ENCODE peak calls at places on chromosomes 11 and 22, in nine cellular contexts. One of them, this sample, is unnamed.

GRCh38 chr11:93710239-93710638 is 31.1 kb downstream of the TAF1D start:
- DNase-seq in fibroblast of lung: no peak
- DNase-seq in lower lobe of right lung: no peak
- DNase-seq in psoas muscle: no peak
- DNase-seq in tibial artery: no peak
- DNase-seq in kidney: no peak
- DNase-seq in gastrocnemius medialis: no peak
- DNase-seq in aorta: no peak
- DNase-seq in right cardiac atrium: no peak
- DNase-seq in this sample: no peak

GRCh38 chr22:19375435-19375834 is 56.1 kb downstream of the HIRA start:
- DNase-seq in fibroblast of lung: no peak
- DNase-seq in lower lobe of right lung: no peak
- DNase-seq in psoas muscle: no peak
- DNase-seq in tibial artery: no peak
- DNase-seq in kidney: no peak
- DNase-seq in gastrocnemius medialis: no peak
- DNase-seq in aorta: no peak
- DNase-seq in right cardiac atrium: no peak
- DNase-seq in this sample: no peak

GRCh38 chr11:46557684-46558151 is 36.1 kb downstream of the AMBRA1 start:
- DNase-seq in fibroblast of lung: peak; percentile 53
- DNase-seq in lower lobe of right lung: no peak
- DNase-seq in psoas muscle: no peak
- DNase-seq in tibial artery: no peak
- DNase-seq in kidney: no peak
- DNase-seq in gastrocnemius medialis: no peak
- DNase-seq in aorta: no peak
- DNase-seq in right cardiac atrium: no peak
- DNase-seq in this sample: no peak

GRCh38 chr22:47484960-47485571 is 722.6 kb downstream of the TBC1D22A start:
- DNase-seq in fibroblast of lung: no peak
- DNase-seq in lower lobe of right lung: no peak
- DNase-seq in psoas muscle: no peak
- DNase-seq in tibial artery: no peak
- DNase-seq in kidney: no peak
- DNase-seq in gastrocnemius medialis: no peak
- DNase-seq in aorta: no peak
- DNase-seq in right cardiac atrium: no peak
- DNase-seq in this sample: no peak

GRCh38 chr11:7245341-7245740 is 6.4 kb upstream of the SYT9 start:
- DNase-seq in fibroblast of lung: no peak
- DNase-seq in lower lobe of right lung: no peak
- DNase-seq in psoas muscle: no peak
- DNase-seq in tibial artery: no peak
- DNase-seq in kidney: no peak
- DNase-seq in gastrocnemius medialis: no peak
- DNase-seq in aorta: no peak
- DNase-seq in right cardiac atrium: no peak
- DNase-seq in this sample: no peak

GRCh38 chr22:28896611-28897010 is 13.2 kb downstream of the ZNRF3 start:
- DNase-seq in fibroblast of lung: no peak
- DNase-seq in lower lobe of right lung: no peak
- DNase-seq in psoas muscle: no peak
- DNase-seq in tibial artery: no peak
- DNase-seq in kidney: no peak
- DNase-seq in gastrocnemius medialis: no peak
- DNase-seq in aorta: no peak
- DNase-seq in right cardiac atrium: no peak
- DNase-seq in this sample: no peak

GRCh38 chr11:46272816-46273427 is 4.5 kb upstream of the CREB3L1 start:
- DNase-seq in fibroblast of lung: peak; percentile 83
- DNase-seq in lower lobe of right lung: peak; percentile 72
- DNase-seq in psoas muscle: peak; percentile 77
- DNase-seq in tibial artery: peak; percentile 81
- DNase-seq in kidney: no peak
- DNase-seq in gastrocnemius medialis: no peak
- DNase-seq in aorta: peak; percentile 82
- DNase-seq in right cardiac atrium: peak; percentile 79
- DNase-seq in this sample: peak; percentile 61

GRCh38 chr22:27170491-27170890 is 513.1 kb downstream of the MIAT start:
- DNase-seq in fibroblast of lung: peak; percentile 83
- DNase-seq in lower lobe of right lung: no peak
- DNase-seq in psoas muscle: peak; percentile 44
- DNase-seq in tibial artery: peak; percentile 92
- DNase-seq in kidney: no peak
- DNase-seq in gastrocnemius medialis: no peak
- DNase-seq in aorta: peak; percentile 90
- DNase-seq in right cardiac atrium: peak; percentile 26
- DNase-seq in this sample: no peak

GRCh38 chr22:31829505-31829904 is 75.7 kb downstream of the DEPDC5 start:
- DNase-seq in fibroblast of lung: peak; percentile 95
- DNase-seq in lower lobe of right lung: no peak
- DNase-seq in psoas muscle: no peak
- DNase-seq in tibial artery: no peak
- DNase-seq in kidney: no peak
- DNase-seq in gastrocnemius medialis: peak; percentile 22
- DNase-seq in aorta: no peak
- DNase-seq in right cardiac atrium: no peak
- DNase-seq in this sample: no peak

GRCh38 chr22:25682071-25682470 is 59.9 kb upstream of the MYO18B start:
- DNase-seq in fibroblast of lung: no peak
- DNase-seq in lower lobe of right lung: no peak
- DNase-seq in psoas muscle: no peak
- DNase-seq in tibial artery: no peak
- DNase-seq in kidney: no peak
- DNase-seq in gastrocnemius medialis: no peak
- DNase-seq in aorta: no peak
- DNase-seq in right cardiac atrium: no peak
- DNase-seq in this sample: no peak

GRCh38 chr22:38461414-38462081 is 6.3 kb upstream of the KDELR3 start:
- DNase-seq in fibroblast of lung: peak; percentile 86
- DNase-seq in lower lobe of right lung: peak; percentile 87
- DNase-seq in psoas muscle: peak; percentile 88
- DNase-seq in tibial artery: peak; percentile 84
- DNase-seq in kidney: peak; percentile 93
- DNase-seq in gastrocnemius medialis: peak; percentile 42
- DNase-seq in aorta: peak; percentile 88
- DNase-seq in right cardiac atrium: peak; percentile 86
- DNase-seq in this sample: peak; percentile 90

GRCh38 chr22:41305646-41306045 is 4.3 kb downstream of the ZC3H7B start:
- DNase-seq in fibroblast of lung: peak; percentile 73
- DNase-seq in lower lobe of right lung: no peak
- DNase-seq in psoas muscle: peak; percentile 75
- DNase-seq in tibial artery: no peak
- DNase-seq in kidney: no peak
- DNase-seq in gastrocnemius medialis: peak; percentile 45
- DNase-seq in aorta: no peak
- DNase-seq in right cardiac atrium: no peak
- DNase-seq in this sample: no peak

GRCh38 chr11:61332823-61333637 is at the start of the genes DDB1 and TKFC:
- DNase-seq in fibroblast of lung: peak; percentile 90
- DNase-seq in lower lobe of right lung: peak; percentile 97
- DNase-seq in psoas muscle: peak; percentile 98
- DNase-seq in tibial artery: peak; percentile 98
- DNase-seq in kidney: peak; percentile 99
- DNase-seq in gastrocnemius medialis: peak; percentile 94
- DNase-seq in aorta: peak; percentile 97
- DNase-seq in right cardiac atrium: peak; percentile 96
- DNase-seq in this sample: peak; percentile 97

DNA sequence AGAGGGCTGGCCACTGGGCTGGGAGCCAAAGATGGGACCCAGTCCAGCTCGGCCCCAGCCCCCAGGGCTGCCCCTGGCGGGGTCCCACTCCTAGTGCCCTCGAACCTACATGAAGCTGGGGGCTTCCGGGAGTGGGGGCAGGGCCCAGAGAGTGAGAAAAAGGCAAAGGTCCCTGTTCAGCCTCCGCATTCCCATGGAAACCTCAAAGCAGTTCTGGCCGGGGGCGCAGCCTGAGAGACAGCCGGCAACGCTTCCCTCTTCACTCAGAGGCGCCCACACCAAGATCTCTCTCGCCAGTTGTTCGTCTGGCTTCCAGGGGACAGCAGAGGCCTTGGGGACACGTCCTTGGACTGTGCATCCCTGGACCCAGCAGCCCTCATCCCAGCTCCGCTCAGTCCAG is 22.3 kb upstream of the ARHGAP8 start:
- DNase-seq in fibroblast of lung: no peak
- DNase-seq in lower lobe of right lung: no peak
- DNase-seq in psoas muscle: peak; percentile 51
- DNase-seq in tibial artery: no peak
- DNase-seq in kidney: no peak
- DNase-seq in gastrocnemius medialis: no peak
- DNase-seq in aorta: no peak
- DNase-seq in right cardiac atrium: no peak
- DNase-seq in this sample: no peak
- H3K4me1 ChIP-seq in fibroblast of lung: peaks cover 9% of the 10 kb centered on the region
- H3K4me1 ChIP-seq in lower lobe of right lung: peaks cover 14% of the 10 kb centered on the region
- H3K4me1 ChIP-seq in psoas muscle: peaks cover 6% of the 10 kb centered on the region
- H3K4me1 ChIP-seq in tibial artery: peaks cover 6% of the 10 kb centered on the region
- H3K4me1 ChIP-seq in kidney: peaks cover 13% of the 10 kb centered on the region
- H3K4me1 ChIP-seq in gastrocnemius medialis: peaks cover 13% of the 10 kb centered on the region
- H3K4me1 ChIP-seq in aorta: no peaks in the 10 kb centered on the region
- H3K4me1 ChIP-seq in right cardiac atrium: no peaks in the 10 kb centered on the region
- H3K4me1 ChIP-seq in this sample: no peaks in the 10 kb centered on the region

DNA sequence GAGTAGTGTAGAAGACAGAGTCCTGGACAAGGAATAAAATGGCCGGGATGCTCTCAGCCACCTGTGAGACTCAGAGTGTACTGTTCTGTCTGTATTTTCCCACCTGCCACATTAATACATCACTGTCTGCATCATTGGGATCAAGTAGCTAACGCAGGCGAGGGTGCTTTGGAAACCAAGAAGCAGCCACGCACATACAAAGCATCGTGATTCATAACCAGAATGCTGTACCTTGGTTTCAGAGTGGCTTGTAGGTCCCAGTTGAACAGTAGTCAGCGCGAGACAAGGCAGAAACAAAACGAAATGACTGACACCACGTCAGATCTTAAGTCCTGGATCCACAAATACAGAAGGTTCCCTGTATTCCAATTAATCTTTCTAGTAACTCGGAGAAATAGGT is 198.3 kb downstream of the GRIK4 start:
- DNase-seq in fibroblast of lung: peak; percentile 20
- DNase-seq in lower lobe of right lung: no peak
- DNase-seq in psoas muscle: no peak
- DNase-seq in tibial artery: no peak
- DNase-seq in kidney: no peak
- DNase-seq in gastrocnemius medialis: no peak
- DNase-seq in aorta: no peak
- DNase-seq in right cardiac atrium: no peak
- DNase-seq in this sample: no peak
- H3K27ac ChIP-seq in fibroblast of lung: no peak overlapping the region
- H3K27ac ChIP-seq in lower lobe of right lung: peak overlapping the region; percentile 41
- H3K27ac ChIP-seq in psoas muscle: no peak overlapping the region
- H3K27ac ChIP-seq in tibial artery: no peak overlapping the region
- H3K27ac ChIP-seq in kidney: no peak overlapping the region
- H3K27ac ChIP-seq in gastrocnemius medialis: no peak overlapping the region
- H3K27ac ChIP-seq in aorta: no peak overlapping the region
- H3K27ac ChIP-seq in right cardiac atrium: no peak overlapping the region
- H3K27ac ChIP-seq in this sample: no peak overlapping the region

DNA sequence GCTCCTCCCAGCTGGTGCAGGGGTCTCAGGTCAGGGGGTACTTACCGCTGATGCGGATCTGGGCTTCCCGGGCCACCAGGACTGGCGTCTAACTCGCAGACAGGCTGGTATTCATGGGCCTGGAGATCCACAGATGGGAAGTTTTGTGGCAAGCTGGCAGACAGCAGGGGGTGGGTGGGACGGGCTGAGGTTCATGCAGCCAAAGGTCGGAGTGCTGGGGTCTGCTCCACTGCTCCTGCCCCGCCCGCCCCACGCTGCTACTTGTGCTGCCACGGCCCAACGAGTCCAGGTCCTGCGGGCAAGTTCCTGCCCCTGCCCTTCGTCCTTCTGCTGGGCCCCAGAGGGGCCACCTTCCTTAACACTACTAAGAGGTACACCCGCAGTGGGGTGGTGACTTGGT is 3.1 kb downstream of the ACY3 start:
- DNase-seq in fibroblast of lung: no peak
- DNase-seq in lower lobe of right lung: no peak
- DNase-seq in psoas muscle: no peak
- DNase-seq in tibial artery: no peak
- DNase-seq in kidney: no peak
- DNase-seq in gastrocnemius medialis: no peak
- DNase-seq in aorta: no peak
- DNase-seq in right cardiac atrium: no peak
- DNase-seq in this sample: no peak
- H3K4me3 ChIP-seq in fibroblast of lung: no peak overlapping the region
- H3K4me3 ChIP-seq in lower lobe of right lung: no peak overlapping the region
- H3K4me3 ChIP-seq in psoas muscle: no peak overlapping the region
- H3K4me3 ChIP-seq in tibial artery: no peak overlapping the region
- H3K4me3 ChIP-seq in kidney: no peak overlapping the region
- H3K4me3 ChIP-seq in gastrocnemius medialis: no peak overlapping the region
- H3K4me3 ChIP-seq in aorta: no peak overlapping the region
- H3K4me3 ChIP-seq in right cardiac atrium: no peak overlapping the region
- H3K4me3 ChIP-seq in this sample: no peak overlapping the region

GRCh38 chr11:20363500-20364411 is at the start of gene HTATIP2:
- DNase-seq in fibroblast of lung: peak; percentile 49
- DNase-seq in lower lobe of right lung: peak; percentile 81
- DNase-seq in psoas muscle: peak; percentile 86
- DNase-seq in tibial artery: peak; percentile 82
- DNase-seq in kidney: peak; percentile 91
- DNase-seq in gastrocnemius medialis: peak; percentile 64
- DNase-seq in aorta: peak; percentile 82
- DNase-seq in right cardiac atrium: peak; percentile 78
- DNase-seq in this sample: peak; percentile 55
- H3K4me1 ChIP-seq in fibroblast of lung: peaks cover 6% of the 10 kb centered on the region
- H3K4me1 ChIP-seq in lower lobe of right lung: peaks cover 16% of the 10 kb centered on the region
- H3K4me1 ChIP-seq in psoas muscle: peaks cover 26% of the 10 kb centered on the region
- H3K4me1 ChIP-seq in tibial artery: peaks cover 22% of the 10 kb centered on the region
- H3K4me1 ChIP-seq in kidney: peaks cover 13% of the 10 kb centered on the region
- H3K4me1 ChIP-seq in gastrocnemius medialis: peaks cover 12% of the 10 kb centered on the region
- H3K4me1 ChIP-seq in aorta: peaks cover 1% of the 10 kb centered on the region
- H3K4me1 ChIP-seq in right cardiac atrium: peaks cover 3% of the 10 kb centered on the region
- H3K4me1 ChIP-seq in this sample: no peaks in the 10 kb centered on the region